ENCODE peak calls at places on chromosome 1, in seven cellular contexts. N is left ventricle myocardium inferior; P is adrenal gland; R is CD4-positive, CD25-positive, alpha-beta regulatory T cell; V is MM.1S; Q is OCI-LY7; Z is small intestine. K is an unnamed sample. For H3K36me3, the result is how much of the 10 kb centered on the place peaks cover.

GRCh38 chr1:206010101-206010500 is 6.9 kb upstream of the RAB7B start:
- DNase-seq in N (no peak), P (no peak), R (no peak), V (no peak), Q (no peak), Z (no peak), K (no peak)

GRCh38 chr1:30110826-30111225 is 612.6 kb downstream of the MATN1 start:
- DNase-seq in N (no peak), P (no peak), R (no peak), V (no peak), Q (no peak), Z (no peak), K (no peak)

GRCh38 chr1:8206397-8206796 is 111.5 kb upstream of the SLC45A1 start:
- DNase-seq in N (no peak), P (no peak), R (no peak), V (no peak), Q (no peak), Z (no peak), K (no peak)

GRCh38 chr1:168871531-168871930 is 142.5 kb upstream of the DPT start:
- DNase-seq in N (no peak), P (no peak), R (no peak), V (no peak), Q (no peak), Z (no peak), K (no peak)

GRCh38 chr1:183651621-183652020 is 1.5 kb downstream of the APOBEC4 start:
- DNase-seq in N (no peak), P (no peak), R (no peak), V (no peak), Q (no peak), Z (no peak), K (no peak)

GRCh38 chr1:31848381-31848897 is 32.6 kb upstream of the SPOCD1 start:
- DNase-seq in N (no peak), P (no peak), R (peak), V (peak), Q (peak), Z (peak), K (no peak)

GRCh38 chr1:62040450-62040849 is 154.2 kb upstream of the L1TD1 start:
- DNase-seq in N (no peak), P (no peak), R (no peak), V (no peak), Q (no peak), Z (no peak), K (no peak)

GRCh38 chr1:89908993-89909436 is 85.9 kb upstream of the ZNF326 start:
- DNase-seq in N (no peak), P (no peak), R (no peak), V (no peak), Q (no peak), Z (no peak), K (no peak)

GRCh38 chr1:65477414-65478378 is 57.2 kb downstream of the LEPR start:
- DNase-seq in N (no peak), P (no peak), R (no peak), V (no peak), Q (no peak), Z (no peak), K (no peak)

GRCh38 chr1:41282679-41283317 is 40.7 kb upstream of the SCMH1 start:
- DNase-seq in N (no peak), P (peak), R (no peak), V (peak), Q (peak), Z (peak), K (peak)

GRCh38 chr1:47443530-47444316 is 5.9 kb downstream of the FOXD2 start:
- DNase-seq in N (no peak), P (no peak), R (no peak), V (no peak), Q (no peak), Z (no peak), K (no peak)

GRCh38 chr1:44819594-44820327 is 11.4 kb downstream of the BTBD19 start:
- DNase-seq in N (peak), P (peak), R (peak), V (peak), Q (peak), Z (peak), K (peak)

GRCh38 chr1:151988405-151988851 is 5.2 kb downstream of the S100A10 start:
- DNase-seq in N (no peak), P (peak), R (no peak), V (no peak), Q (no peak), Z (peak), K (no peak)

GRCh38 chr1:56152635-56153034 is 426.7 kb downstream of the PLPP3 start:
- DNase-seq in N (no peak), P (no peak), R (no peak), V (no peak), Q (no peak), Z (no peak), K (no peak)

GRCh38 chr1:230713915-230714764 is at the start of gene AGT:
- DNase-seq in N (peak), P (peak), R (no peak), V (no peak), Q (no peak), Z (peak), K (no peak)

GRCh38 chr1:93438716-93439115 is 9.2 kb upstream of the FNBP1L start:
- DNase-seq in N (no peak), P (no peak), R (no peak), V (no peak), Q (no peak), Z (no peak), K (no peak)

GRCh38 chr1:93579891-93580290 is 101.7 kb downstream of the BCAR3 start:
- DNase-seq in N (peak), P (peak), R (no peak), V (no peak), Q (no peak), Z (peak), K (no peak)

GRCh38 chr1:181061891-181062777 is 26.4 kb upstream of the IER5 start:
- DNase-seq in N (peak), P (peak), R (peak), V (peak), Q (peak), Z (no peak), K (peak)

DNA sequence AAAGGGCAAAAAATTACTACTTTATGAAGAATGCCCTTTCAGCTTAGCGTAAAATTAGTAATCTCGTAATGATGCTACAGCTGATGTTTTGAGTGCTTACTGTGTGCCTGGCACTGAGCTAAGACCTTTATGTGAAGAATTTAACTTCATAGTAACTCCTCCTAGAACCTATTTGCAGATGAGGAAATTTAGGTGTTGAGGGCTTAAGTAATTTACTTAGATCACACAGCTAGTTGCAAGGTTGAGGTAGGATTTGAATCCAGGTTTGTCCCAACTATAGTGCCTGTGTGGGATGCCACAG is 1.4 kb downstream of the ZMYM4 start:
- DNase-seq in N (no peak), P (no peak), R (no peak), V (no peak), Q (no peak), Z (no peak), K (no peak)
- H3K4me3 ChIP-seq in N (peak), P (peak), R (peak), V (peak), Q (peak), Z (no peak), K (peak)

GRCh38 chr1:229372251-229372650 is 29.4 kb upstream of the CCSAP start:
- DNase-seq in N (no peak), P (no peak), R (no peak), V (no peak), Q (no peak), Z (no peak), K (no peak)

GRCh38 chr1:229370601-229371021 is 27.8 kb upstream of the CCSAP start:
- DNase-seq in N (peak), P (no peak), R (no peak), V (peak), Q (no peak), Z (no peak), K (peak)

GRCh38 chr1:229374485-229374884 is 31.6 kb upstream of the CCSAP start:
- DNase-seq in N (no peak), P (no peak), R (no peak), V (no peak), Q (no peak), Z (no peak), K (no peak)

GRCh38 chr1:229371624-229372023 is 28.8 kb upstream of the CCSAP start:
- DNase-seq in N (no peak), P (no peak), R (no peak), V (no peak), Q (no peak), Z (no peak), K (no peak)

DNA sequence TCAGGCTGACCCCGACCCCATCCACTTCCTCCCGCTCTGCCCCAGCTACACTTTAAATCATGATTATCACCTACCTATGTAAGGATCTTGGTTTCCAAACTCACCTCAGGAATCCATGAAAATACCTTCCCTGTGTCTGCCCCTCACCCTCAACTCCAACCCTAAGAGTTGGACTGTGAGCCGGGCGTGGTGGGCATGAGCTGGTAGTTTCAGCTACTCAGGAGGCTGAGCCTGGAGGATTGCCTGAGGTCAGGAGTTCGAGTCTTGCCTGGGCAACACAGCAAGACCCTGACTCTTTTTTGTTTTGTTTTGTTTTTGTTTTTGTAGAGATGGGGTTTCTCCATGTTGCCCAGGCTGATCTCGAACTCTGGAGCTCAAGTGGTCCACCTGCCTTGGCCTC is 30.5 kb upstream of the CCSAP start:
- DNase-seq in N (no peak), P (no peak), R (no peak), V (no peak), Q (no peak), Z (no peak), K (no peak)
- H3K36me3 ChIP-seq in N (under half), P (under half), R (under half), V (under half), Q (under half), Z (under half), K (under half)

GRCh38 chr1:153970346-153970745 is 2.6 kb downstream of the CREB3L4 start:
- DNase-seq in N (no peak), P (no peak), R (no peak), V (no peak), Q (no peak), Z (no peak), K (no peak)

GRCh38 chr1:153968400-153968799 is 698 bp downstream of the CREB3L4 start:
- DNase-seq in N (no peak), P (no peak), R (no peak), V (no peak), Q (no peak), Z (no peak), K (peak)

GRCh38 chr1:153967109-153967999 is at the start of gene CREB3L4:
- DNase-seq in N (peak), P (peak), R (peak), V (peak), Q (peak), Z (peak), K (peak)

GRCh38 chr1:153968000-153968363 is 280 bp downstream of the CREB3L4 start:
- DNase-seq in N (no peak), P (peak), R (no peak), V (no peak), Q (no peak), Z (peak), K (no peak)

DNA sequence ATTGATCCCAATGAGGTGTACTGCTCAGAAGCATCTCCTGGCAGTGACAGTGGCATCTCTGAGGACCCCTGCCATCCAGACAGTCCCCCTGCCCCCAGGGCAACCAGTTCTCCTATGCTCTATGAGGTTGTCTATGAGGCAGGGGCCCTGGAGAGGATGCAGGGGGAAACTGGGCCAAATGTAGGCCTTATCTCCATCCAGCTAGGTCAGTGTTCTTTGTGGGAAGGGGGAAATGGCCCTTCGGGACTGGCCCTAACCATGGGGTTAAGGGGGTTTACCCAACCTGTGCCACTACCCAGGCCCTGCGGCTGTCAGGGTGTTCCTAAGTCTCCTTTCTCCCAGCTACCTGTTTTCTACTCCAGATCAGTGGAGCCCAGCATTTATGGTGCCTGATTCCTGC is 1.3 kb downstream of the CREB3L4 start:
- DNase-seq in N (no peak), P (no peak), R (no peak), V (no peak), Q (no peak), Z (no peak), K (no peak)
- H3K4me3 ChIP-seq in N (no peak), P (no peak), R (no peak), V (no peak), Q (peak), Z (no peak), K (peak)

GRCh38 chr1:27885620-27886352 is 13.4 kb downstream of the THEMIS2 start:
- DNase-seq in N (no peak), P (peak), R (no peak), V (no peak), Q (no peak), Z (no peak), K (no peak)
- H3K36me3 ChIP-seq in N (under half), P (under half), R (half or more), V (under half), Q (under half), Z (under half), K (under half)

GRCh38 chr1:100720751-100721150 is 1.2 kb downstream of the VCAM1 start:
- DNase-seq in N (no peak), P (no peak), R (no peak), V (no peak), Q (no peak), Z (no peak), K (no peak)

GRCh38 chr1:100719490-100719889 is at the start of gene VCAM1:
- DNase-seq in N (no peak), P (peak), R (no peak), V (no peak), Q (no peak), Z (no peak), K (no peak)

GRCh38 chr1:100722211-100722610 is 2.7 kb downstream of the VCAM1 start:
- DNase-seq in N (no peak), P (no peak), R (no peak), V (no peak), Q (no peak), Z (no peak), K (no peak)

GRCh38 chr1:100724281-100724680 is 4.7 kb downstream of the VCAM1 start:
- DNase-seq in N (no peak), P (no peak), R (no peak), V (no peak), Q (no peak), Z (no peak), K (no peak)

DNA sequence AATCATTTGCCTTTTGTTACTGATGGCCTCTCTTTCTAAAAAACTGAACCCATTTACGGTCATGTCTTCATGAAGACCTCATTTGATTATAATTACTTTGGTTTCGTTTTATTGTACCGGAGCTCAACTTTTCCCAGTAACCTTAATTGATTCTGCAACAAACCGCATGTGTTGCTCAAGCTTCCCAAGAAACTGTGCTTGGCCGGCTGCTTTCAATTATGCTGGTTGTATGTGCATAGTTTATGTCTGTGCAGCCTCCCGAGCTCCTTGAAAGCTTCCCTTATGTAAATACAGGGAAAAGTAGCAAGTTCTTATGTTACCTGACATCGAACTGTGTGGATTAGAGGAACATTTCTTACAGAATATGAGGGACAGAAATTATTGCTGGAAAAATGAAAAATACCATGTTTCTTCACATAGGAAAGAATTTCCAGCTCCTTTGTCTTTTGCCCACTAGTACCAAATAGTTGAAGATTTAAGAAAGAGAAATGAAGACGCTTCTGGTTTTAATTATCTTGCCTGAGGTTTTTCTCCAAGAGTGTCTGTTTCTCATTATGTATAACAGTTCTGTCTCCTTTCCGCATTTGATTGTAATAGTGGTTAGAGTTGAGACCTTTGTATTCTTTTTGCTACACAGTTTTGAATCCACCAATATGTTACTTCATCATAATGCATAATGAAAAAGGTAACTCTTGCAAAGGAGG is 2.1 kb downstream of the VCAM1 start:
- DNase-seq in N (no peak), P (peak), R (no peak), V (no peak), Q (no peak), Z (no peak), K (no peak)
- H3K4me3 ChIP-seq in N (peak), P (peak), R (no peak), V (no peak), Q (no peak), Z (no peak), K (no peak)

GRCh38 chr1:207750901-207751300 is 953 bp upstream of the CD46 start:
- DNase-seq in N (no peak), P (no peak), R (no peak), V (no peak), Q (peak), Z (peak), K (no peak)
- H3K36me3 ChIP-seq in N (under half), P (under half), R (under half), V (under half), Q (under half), Z (under half), K (under half)

DNA sequence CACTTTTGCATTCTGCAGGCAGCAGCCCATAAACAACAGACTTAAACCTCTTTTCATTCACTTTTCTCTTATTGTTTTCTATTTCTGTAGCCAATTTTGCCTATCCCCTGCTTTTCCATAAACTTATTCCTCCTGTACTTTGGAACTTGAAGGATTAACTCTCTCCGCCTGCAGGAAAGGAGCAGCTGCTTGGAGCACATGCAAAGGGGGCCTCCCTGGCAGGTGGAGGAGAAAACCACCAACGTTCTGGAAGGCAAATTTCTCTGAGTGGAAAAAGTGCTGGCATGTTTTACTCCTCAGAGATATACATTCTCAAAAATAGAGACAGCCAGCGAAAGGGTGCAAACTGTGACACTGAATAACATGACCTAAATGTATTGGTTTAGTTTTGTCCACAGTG is 33.6 kb downstream of the RGS21 start:
- DNase-seq in N (no peak), P (no peak), R (no peak), V (no peak), Q (no peak), Z (no peak), K (no peak)
- H3K4me3 ChIP-seq in N (no peak), P (no peak), R (no peak), V (no peak), Q (no peak), Z (no peak), K (no peak)